ENCODE peak calls at places on chromosomes 6 and 20, in seven cellular contexts. One of them, this sample, is unnamed.

GRCh38 chr20:64082126-64082638 is 2.0 kb downstream of the LKAAEAR1 start:
- DNase-seq in spleen: no peak
- DNase-seq in prostate gland: no peak
- DNase-seq in uterus: no peak
- DNase-seq in right lobe of liver: no peak
- DNase-seq in K562: no peak
- DNase-seq in tibial nerve: no peak
- DNase-seq in this sample: no peak

GRCh38 chr6:33692760-33693158 is 18.7 kb downstream of the UQCC2 start:
- DNase-seq in right lobe of liver: no peak
- DNase-seq in K562: no peak
- DNase-seq in uterus: no peak
- DNase-seq in tibial nerve: no peak
- DNase-seq in prostate gland: no peak
- DNase-seq in spleen: peak
- DNase-seq in this sample: no peak

GRCh38 chr20:22579711-22580697 is 4.4 kb downstream of the FOXA2 start:
- DNase-seq in prostate gland: no peak
- DNase-seq in right lobe of liver: peak
- DNase-seq in tibial nerve: no peak
- DNase-seq in spleen: no peak
- DNase-seq in uterus: no peak
- DNase-seq in K562: no peak
- DNase-seq in this sample: no peak

GRCh38 chr6:142627474-142627873 is 317.5 kb downstream of the HIVEP2 start:
- DNase-seq in spleen: no peak
- DNase-seq in prostate gland: no peak
- DNase-seq in uterus: no peak
- DNase-seq in K562: no peak
- DNase-seq in right lobe of liver: no peak
- DNase-seq in tibial nerve: no peak
- DNase-seq in this sample: no peak

GRCh38 chr6:22149501-22150490 is 147.0 kb downstream of the PRL start:
- DNase-seq in uterus: no peak
- DNase-seq in tibial nerve: no peak
- DNase-seq in prostate gland: no peak
- DNase-seq in K562: no peak
- DNase-seq in spleen: no peak
- DNase-seq in right lobe of liver: no peak
- DNase-seq in this sample: no peak

GRCh38 chr20:2840967-2841531 is 504 bp downstream of the VPS16 start:
- DNase-seq in tibial nerve: no peak
- DNase-seq in right lobe of liver: peak
- DNase-seq in spleen: peak
- DNase-seq in K562: peak
- DNase-seq in prostate gland: peak
- DNase-seq in uterus: peak
- DNase-seq in this sample: peak

GRCh38 chr6:79296211-79296610 is 61.7 kb upstream of the HMGN3 start:
- DNase-seq in uterus: no peak
- DNase-seq in spleen: no peak
- DNase-seq in K562: no peak
- DNase-seq in right lobe of liver: no peak
- DNase-seq in prostate gland: no peak
- DNase-seq in tibial nerve: no peak
- DNase-seq in this sample: no peak

GRCh38 chr20:24111858-24112257 is 123.3 kb upstream of the GGTLC1 start:
- DNase-seq in tibial nerve: no peak
- DNase-seq in spleen: no peak
- DNase-seq in right lobe of liver: peak
- DNase-seq in uterus: no peak
- DNase-seq in prostate gland: no peak
- DNase-seq in K562: no peak
- DNase-seq in this sample: no peak

GRCh38 chr6:26520088-26520839 is 17.9 kb upstream of the HMGN4 start:
- DNase-seq in K562: no peak
- DNase-seq in prostate gland: no peak
- DNase-seq in tibial nerve: no peak
- DNase-seq in uterus: peak
- DNase-seq in right lobe of liver: peak
- DNase-seq in spleen: no peak
- DNase-seq in this sample: no peak

GRCh38 chr20:62642666-62643520 is 590 bp downstream of the SLCO4A1 start:
- DNase-seq in prostate gland: no peak
- DNase-seq in tibial nerve: no peak
- DNase-seq in spleen: peak
- DNase-seq in right lobe of liver: no peak
- DNase-seq in K562: peak
- DNase-seq in uterus: no peak
- DNase-seq in this sample: no peak

GRCh38 chr6:127302728-127303675 is 36.3 kb downstream of the RNF146 start:
- DNase-seq in spleen: no peak
- DNase-seq in tibial nerve: peak
- DNase-seq in uterus: peak
- DNase-seq in right lobe of liver: no peak
- DNase-seq in prostate gland: peak
- DNase-seq in K562: peak
- DNase-seq in this sample: peak

GRCh38 chr6:154611241-154611640 is 100.8 kb upstream of the CNKSR3 start:
- DNase-seq in tibial nerve: no peak
- DNase-seq in right lobe of liver: no peak
- DNase-seq in spleen: no peak
- DNase-seq in uterus: no peak
- DNase-seq in prostate gland: no peak
- DNase-seq in K562: no peak
- DNase-seq in this sample: no peak

GRCh38 chr20:63957690-63958441 is 1.6 kb upstream of the UCKL1 start:
- DNase-seq in right lobe of liver: no peak
- DNase-seq in prostate gland: no peak
- DNase-seq in tibial nerve: no peak
- DNase-seq in K562: peak
- DNase-seq in spleen: peak
- DNase-seq in uterus: peak
- DNase-seq in this sample: no peak

GRCh38 chr20:2756056-2756611 is 44.3 kb downstream of the CPXM1 start:
- DNase-seq in uterus: no peak
- DNase-seq in spleen: peak
- DNase-seq in K562: peak
- DNase-seq in right lobe of liver: peak
- DNase-seq in tibial nerve: no peak
- DNase-seq in prostate gland: no peak
- DNase-seq in this sample: no peak

GRCh38 chr6:113776998-113777397 is 80.1 kb upstream of the MARCKS start:
- DNase-seq in spleen: no peak
- DNase-seq in right lobe of liver: no peak
- DNase-seq in prostate gland: no peak
- DNase-seq in K562: no peak
- DNase-seq in uterus: no peak
- DNase-seq in tibial nerve: no peak
- DNase-seq in this sample: no peak

GRCh38 chr6:56420296-56420695 is 172.9 kb upstream of the COL21A1 start:
- DNase-seq in spleen: no peak
- DNase-seq in prostate gland: no peak
- DNase-seq in uterus: no peak
- DNase-seq in tibial nerve: no peak
- DNase-seq in right lobe of liver: no peak
- DNase-seq in K562: no peak
- DNase-seq in this sample: no peak

GRCh38 chr20:34703573-34704176 is 469 bp upstream of the TP53INP2 start:
- DNase-seq in uterus: no peak
- DNase-seq in K562: peak
- DNase-seq in tibial nerve: no peak
- DNase-seq in right lobe of liver: peak
- DNase-seq in spleen: no peak
- DNase-seq in prostate gland: peak
- DNase-seq in this sample: peak

GRCh38 chr20:25858495-25859425 is 162.1 kb upstream of the ZNF337 start:
- DNase-seq in K562: no peak
- DNase-seq in tibial nerve: no peak
- DNase-seq in uterus: no peak
- DNase-seq in right lobe of liver: no peak
- DNase-seq in prostate gland: no peak
- DNase-seq in spleen: peak
- DNase-seq in this sample: peak

GRCh38 chr6:88499436-88499835 is 333.3 kb upstream of the CNR1 start:
- DNase-seq in uterus: no peak
- DNase-seq in K562: no peak
- DNase-seq in spleen: no peak
- DNase-seq in right lobe of liver: no peak
- DNase-seq in prostate gland: no peak
- DNase-seq in tibial nerve: no peak
- DNase-seq in this sample: no peak

GRCh38 chr6:39083111-39083702 is 31.8 kb downstream of the SAYSD1 start:
- DNase-seq in tibial nerve: no peak
- DNase-seq in right lobe of liver: no peak
- DNase-seq in K562: no peak
- DNase-seq in spleen: no peak
- DNase-seq in uterus: no peak
- DNase-seq in prostate gland: no peak
- DNase-seq in this sample: peak

DNA sequence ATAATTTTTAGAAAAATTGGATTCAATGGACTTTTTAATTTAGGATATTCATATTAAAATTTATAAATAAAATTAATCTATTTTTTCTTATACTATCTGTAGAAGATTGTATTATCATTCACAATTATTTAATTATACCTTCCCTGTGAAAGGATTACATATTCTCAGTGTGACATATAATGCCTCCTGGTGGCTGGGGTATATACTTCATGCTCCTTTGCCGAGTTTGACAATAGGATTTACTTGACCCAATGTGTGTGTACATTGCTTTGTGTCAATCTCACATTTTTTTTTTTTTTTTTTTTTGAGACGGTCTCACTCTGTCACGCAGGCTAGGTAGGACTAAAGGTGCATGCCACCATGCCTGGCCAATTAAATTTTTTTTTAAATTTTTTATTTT is 230.0 kb upstream of the CHD6 start:
- DNase-seq in prostate gland: no peak
- DNase-seq in uterus: no peak
- DNase-seq in K562: peak
- DNase-seq in spleen: no peak
- DNase-seq in right lobe of liver: no peak
- DNase-seq in tibial nerve: no peak
- DNase-seq in this sample: no peak
- TF ChIP-seq CTCF in prostate gland: no peak
- TF ChIP-seq CTCF in uterus: no peak
- TF ChIP-seq CTCF in K562: peak
- TF ChIP-seq CTCF in spleen: no peak
- TF ChIP-seq CTCF in right lobe of liver: peak
- TF ChIP-seq CTCF in tibial nerve: no peak
- TF ChIP-seq CTCF in this sample: no peak

GRCh38 chr6:30611856-30612194 is 5.2 kb downstream of the PPP1R10 start:
- DNase-seq in uterus: no peak
- DNase-seq in K562: no peak
- DNase-seq in tibial nerve: no peak
- DNase-seq in spleen: no peak
- DNase-seq in right lobe of liver: no peak
- DNase-seq in prostate gland: no peak
- DNase-seq in this sample: no peak

GRCh38 chr6:30612687-30613248 is 4.3 kb downstream of the PPP1R10 start:
- DNase-seq in tibial nerve: no peak
- DNase-seq in prostate gland: no peak
- DNase-seq in uterus: no peak
- DNase-seq in spleen: no peak
- DNase-seq in right lobe of liver: no peak
- DNase-seq in K562: no peak
- DNase-seq in this sample: no peak

GRCh38 chr6:30611150-30611855 is 5.7 kb downstream of the PPP1R10 start:
- DNase-seq in right lobe of liver: no peak
- DNase-seq in tibial nerve: no peak
- DNase-seq in prostate gland: no peak
- DNase-seq in K562: no peak
- DNase-seq in spleen: no peak
- DNase-seq in uterus: no peak
- DNase-seq in this sample: no peak

GRCh38 chr6:30613251-30614043 is 3.6 kb downstream of the PPP1R10 start:
- DNase-seq in K562: no peak
- DNase-seq in tibial nerve: no peak
- DNase-seq in right lobe of liver: no peak
- DNase-seq in prostate gland: no peak
- DNase-seq in uterus: no peak
- DNase-seq in spleen: no peak
- DNase-seq in this sample: no peak

DNA sequence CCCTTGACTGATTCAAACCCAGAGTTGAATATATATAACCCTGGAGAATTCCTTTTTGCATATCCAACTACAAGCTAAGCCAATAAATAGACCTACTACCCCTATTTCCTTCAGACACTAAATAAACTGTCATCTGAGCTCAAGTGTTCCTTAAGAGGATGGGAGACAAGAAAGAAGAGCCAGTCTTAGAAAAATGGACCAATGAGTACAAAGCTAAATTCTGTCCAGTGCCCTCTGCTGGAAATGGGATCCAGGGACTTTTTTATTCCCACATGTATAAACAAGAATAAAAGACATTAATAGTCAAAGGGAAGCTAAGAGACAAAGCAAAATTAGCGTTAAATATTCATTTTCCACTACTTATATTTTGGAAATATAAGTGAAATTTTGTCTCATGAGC is 4.8 kb downstream of the PPP1R10 start:
- DNase-seq in spleen: no peak
- DNase-seq in prostate gland: no peak
- DNase-seq in right lobe of liver: no peak
- DNase-seq in K562: no peak
- DNase-seq in uterus: no peak
- DNase-seq in tibial nerve: no peak
- DNase-seq in this sample: no peak
- TF ChIP-seq POLR2A in spleen: no peak
- TF ChIP-seq POLR2A in prostate gland: no peak
- TF ChIP-seq POLR2A in right lobe of liver: no peak
- TF ChIP-seq POLR2A in K562: peak
- TF ChIP-seq POLR2A in uterus: no peak
- TF ChIP-seq POLR2A in tibial nerve: no peak
- TF ChIP-seq POLR2A in this sample: no peak

GRCh38 chr6:135995160-135995898 is 143.8 kb downstream of the PDE7B start:
- DNase-seq in K562: no peak
- DNase-seq in spleen: no peak
- DNase-seq in uterus: no peak
- DNase-seq in tibial nerve: no peak
- DNase-seq in right lobe of liver: no peak
- DNase-seq in prostate gland: no peak
- DNase-seq in this sample: no peak
- H3K4me3 ChIP-seq in K562: no peak
- H3K4me3 ChIP-seq in spleen: no peak
- H3K4me3 ChIP-seq in uterus: no peak
- H3K4me3 ChIP-seq in tibial nerve: no peak
- H3K4me3 ChIP-seq in right lobe of liver: no peak
- H3K4me3 ChIP-seq in prostate gland: no peak
- H3K4me3 ChIP-seq in this sample: no peak

DNA sequence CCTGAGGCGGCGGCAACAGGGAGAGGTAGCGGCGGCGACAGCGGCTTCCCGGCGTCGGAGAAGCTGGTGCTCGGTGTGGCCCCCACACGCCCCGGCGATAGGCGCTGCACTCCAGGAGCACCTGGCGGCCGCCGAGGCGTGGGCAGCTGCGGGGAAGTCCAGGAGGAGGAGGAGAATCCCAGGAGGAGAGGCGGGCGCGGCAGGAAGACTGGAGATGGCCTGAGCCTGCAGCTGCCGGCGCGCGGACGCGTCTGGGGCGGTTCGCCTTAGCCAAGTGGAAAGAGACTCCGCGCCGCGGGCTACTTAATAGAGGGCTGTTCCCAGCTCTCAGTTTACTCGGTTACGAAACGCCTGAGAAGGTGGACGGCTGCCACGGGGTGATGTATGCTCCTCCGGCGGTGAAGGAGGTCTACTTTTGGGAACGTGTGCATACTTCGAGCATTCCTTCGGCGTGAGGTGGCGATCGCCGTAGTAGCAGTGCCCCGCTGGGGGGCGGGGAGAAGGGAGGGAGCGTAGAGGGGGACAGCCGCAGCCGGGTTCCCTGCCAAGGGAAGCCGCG is at the start of gene COL12A1:
- DNase-seq in tibial nerve: peak
- DNase-seq in uterus: peak
- DNase-seq in K562: no peak
- DNase-seq in spleen: peak
- DNase-seq in prostate gland: peak
- DNase-seq in right lobe of liver: no peak
- DNase-seq in this sample: peak
- TF ChIP-seq CTCF in tibial nerve: no peak
- TF ChIP-seq CTCF in uterus: no peak
- TF ChIP-seq CTCF in K562: no peak
- TF ChIP-seq CTCF in spleen: no peak
- TF ChIP-seq CTCF in prostate gland: no peak
- TF ChIP-seq CTCF in right lobe of liver: no peak
- TF ChIP-seq CTCF in this sample: no peak